ENCODE peak calls at places on chromosomes 11 and 22, in nine cellular contexts. F is breast epithelium, T is stomach, Y is sigmoid colon, G is HepG2, X is GM12878, E is GM23338, K is transverse colon, O is Panc1. M is an unnamed sample.

GRCh38 chr11:83156996-83157754 is at the start of gene PCF11:
- DNase-seq in F (no peak), K (no peak), O (no peak), E (no peak), X (no peak), G (no peak), T (no peak), Y (no peak), M (no peak)

GRCh38 chr11:61751384-61751783 is 1.1 kb upstream of the MYRF start:
- DNase-seq in O (no peak), K (no peak), X (no peak), E (no peak), F (no peak), T (no peak), Y (no peak), G (peak; percentile 50), M (no peak)

GRCh38 chr11:26837154-26837553 is 115.3 kb upstream of the SLC5A12 start:
- DNase-seq in T (no peak), Y (no peak), X (no peak), G (no peak), F (no peak), E (no peak), O (no peak), K (no peak), M (no peak)

GRCh38 chr11:95920460-95921105 is 3.3 kb downstream of the MTMR2 start:
- DNase-seq in E (no peak), X (no peak), K (no peak), T (no peak), O (no peak), Y (no peak), F (no peak), G (no peak), M (no peak)

GRCh38 chr11:45899086-45899447 is 8.0 kb downstream of the FREY1 start:
- DNase-seq in Y (no peak), E (no peak), F (no peak), T (no peak), G (no peak), X (no peak), O (no peak), K (no peak), M (no peak)

GRCh38 chr22:43133401-43133800 is 9.8 kb downstream of the MCAT start:
- DNase-seq in K (no peak), X (no peak), Y (no peak), F (no peak), G (no peak), T (no peak), E (no peak), O (no peak), M (no peak)

GRCh38 chr11:47377571-47378010 is 756 bp downstream of the SPI1 start:
- DNase-seq in G (no peak), Y (no peak), O (no peak), T (no peak), X (no peak), E (no peak), K (no peak), F (no peak), M (no peak)

GRCh38 chr11:77069969-77070582 is 3.3 kb downstream of the CAPN5 start:
- DNase-seq in G (no peak), X (no peak), F (no peak), T (peak; percentile 24), Y (no peak), K (peak; percentile 7), O (no peak), E (no peak), M (no peak)

GRCh38 chr22:21865041-21865440 is 2.4 kb downstream of the MAPK1 start:
- DNase-seq in K (no peak), X (no peak), Y (peak; percentile 75), G (no peak), T (peak; percentile 35), E (no peak), F (no peak), O (peak; percentile 7), M (no peak)

GRCh38 chr11:35676611-35676965 is 14.0 kb downstream of the TRIM44 start:
- DNase-seq in O (no peak), K (no peak), F (no peak), T (no peak), X (no peak), E (no peak), G (no peak), Y (no peak), M (no peak)

GRCh38 chr11:35677904-35678303 is 15.3 kb downstream of the TRIM44 start:
- DNase-seq in X (no peak), G (no peak), O (no peak), T (no peak), F (no peak), Y (no peak), K (no peak), E (no peak), M (no peak)

GRCh38 chr11:35675901-35676610 is 13.5 kb downstream of the TRIM44 start:
- DNase-seq in G (no peak), K (no peak), Y (no peak), F (no peak), E (no peak), O (no peak), T (no peak), X (no peak), M (no peak)

GRCh38 chr11:35671396-35672127 is 9.0 kb downstream of the TRIM44 start:
- DNase-seq in E (no peak), K (no peak), G (no peak), O (no peak), X (no peak), Y (no peak), T (no peak), F (no peak), M (no peak)

GRCh38 chr11:35672608-35673007 is 10.0 kb downstream of the TRIM44 start:
- DNase-seq in T (no peak), G (no peak), Y (no peak), X (no peak), K (no peak), O (no peak), E (no peak), F (no peak), M (no peak)
- H3K4me1 ChIP-seq in T (peaks cover 27% of the 10 kb centered on the region), G (peaks cover 15% of the 10 kb centered on the region), Y (no peaks in the 10 kb centered on the region), X (peaks cover 10% of the 10 kb centered on the region), K (peaks cover 15% of the 10 kb centered on the region), O (peaks cover 8% of the 10 kb centered on the region), E (no peaks in the 10 kb centered on the region), F (no peaks in the 10 kb centered on the region), M (peaks cover 29% of the 10 kb centered on the region)

GRCh38 chr11:22832315-22833041 is 2.9 kb upstream of the SVIP start:
- DNase-seq in T (no peak), G (peak; percentile 15), O (no peak), F (no peak), E (no peak), X (no peak), K (no peak), Y (no peak), M (no peak)

GRCh38 chr11:22830082-22830414 is 447 bp upstream of the SVIP start:
- DNase-seq in X (no peak), T (no peak), F (no peak), K (no peak), O (no peak), G (no peak), E (no peak), Y (no peak), M (no peak)

GRCh38 chr11:22828373-22828772 is 1.2 kb downstream of the SVIP start:
- DNase-seq in K (no peak), E (no peak), Y (no peak), T (no peak), O (no peak), X (no peak), G (no peak), F (no peak), M (no peak)

DNA sequence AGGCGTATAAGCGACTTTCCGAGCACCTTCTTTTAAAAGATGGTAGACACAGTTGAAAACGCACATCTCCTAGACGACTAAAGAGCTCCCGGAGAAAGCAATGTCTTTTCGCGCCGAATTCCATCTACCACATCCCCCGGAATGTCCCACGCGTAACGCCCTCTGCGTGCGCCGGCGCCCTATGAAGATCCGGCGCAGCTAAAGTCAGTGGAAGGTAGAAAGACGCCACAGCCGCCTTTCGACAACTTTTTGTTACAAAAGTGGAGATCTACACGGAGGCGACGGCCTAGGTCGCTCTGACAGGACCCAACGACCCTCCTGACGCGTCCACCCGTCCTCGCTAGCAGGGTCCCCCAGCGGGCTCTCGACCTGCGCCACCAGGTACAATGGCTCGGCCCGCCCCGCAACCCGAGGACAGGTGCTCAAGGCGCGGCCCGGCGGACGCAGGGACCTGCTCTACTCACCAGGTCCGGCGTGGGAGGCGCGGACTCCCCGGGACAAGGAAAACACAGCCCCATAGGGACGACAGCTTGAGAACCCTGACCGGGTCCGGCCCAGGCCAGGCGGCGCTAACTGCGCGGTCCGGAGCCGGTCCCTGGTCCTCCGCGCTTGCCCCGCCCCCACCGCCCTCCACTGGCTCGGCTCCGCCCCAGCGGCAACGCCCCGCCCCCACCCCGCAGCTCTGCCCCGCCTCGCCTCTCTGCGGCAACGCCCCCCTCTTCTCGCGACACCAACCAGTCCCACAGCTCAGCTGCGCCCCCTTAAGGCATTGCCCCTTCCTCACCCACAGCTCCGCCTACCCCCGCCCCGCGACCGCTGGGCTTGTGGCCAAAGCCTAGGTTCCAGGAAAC is at the start of gene SVIP:
- DNase-seq in X (peak; percentile 69), E (peak; percentile 96), K (peak; percentile 98), G (peak; percentile 87), O (peak; percentile 71), T (peak; percentile 98), Y (peak; percentile 96), F (peak; percentile 94), M (peak; percentile 97)
- TF ChIP-seq POLR2AphosphoS5 in X (peak; percentile 77), E (peak; percentile 84), K (peak; percentile 85), G (peak; percentile 72), O (no peak), T (peak; percentile 91), Y (peak; percentile 82), F (peak; percentile 88), M (peak; percentile 91)

GRCh38 chr11:114175706-114176105 is 116.2 kb downstream of the ZBTB16 start:
- DNase-seq in F (no peak), Y (no peak), G (no peak), T (no peak), K (no peak), O (no peak), X (no peak), E (peak; percentile 34), M (no peak)

GRCh38 chr11:114173836-114174235 is 114.3 kb downstream of the ZBTB16 start:
- DNase-seq in Y (no peak), F (no peak), O (no peak), G (no peak), E (no peak), T (no peak), X (no peak), K (no peak), M (no peak)

GRCh38 chr11:114176321-114176720 is 116.8 kb downstream of the ZBTB16 start:
- DNase-seq in K (no peak), E (no peak), Y (no peak), G (no peak), F (no peak), X (no peak), O (no peak), T (peak; percentile 81), M (no peak)

GRCh38 chr11:114172871-114173444 is 113.4 kb downstream of the ZBTB16 start:
- DNase-seq in X (no peak), O (no peak), G (no peak), E (no peak), F (no peak), K (no peak), T (no peak), Y (no peak), M (no peak)

GRCh38 chr11:114174712-114175495 is 115.4 kb downstream of the ZBTB16 start:
- DNase-seq in Y (no peak), E (no peak), T (no peak), F (no peak), X (no peak), K (no peak), O (no peak), G (no peak), M (no peak)
- H3K4me1 ChIP-seq in Y (no peaks in the 10 kb centered on the region), E (no peaks in the 10 kb centered on the region), T (peaks cover 92% of the 10 kb centered on the region), F (peaks cover 82% of the 10 kb centered on the region), X (no peaks in the 10 kb centered on the region), K (peaks cover 97% of the 10 kb centered on the region), O (no peaks in the 10 kb centered on the region), G (peaks cover 10% of the 10 kb centered on the region), M (peaks cover 96% of the 10 kb centered on the region)

GRCh38 chr11:19519912-19520641 is 192.6 kb upstream of the NAV2 start:
- DNase-seq in K (no peak), X (no peak), Y (no peak), G (no peak), T (peak; percentile 56), E (no peak), F (no peak), O (no peak), M (no peak)
- TF ChIP-seq POLR2AphosphoS5 in K (no peak), X (no peak), Y (no peak), G (no peak), T (no peak), E (no peak), F (no peak), O (no peak), M (no peak)

M was measured in esophagus muscularis mucosa.